ENCODE peak calls at places on chromosomes 12 and 14, in seven cellular contexts. L is neural crest cell, K is astrocyte, T is left ventricle myocardium inferior, N is sigmoid colon, H is choroid plexus epithelial cell, B is osteoblast. C is an unnamed sample.

GRCh38 chr14:103349982-103350381 is 15.9 kb downstream of the EIF5 start:
- DNase-seq in H (no peak), L (no peak), N (peak), B (no peak), K (no peak), T (no peak), C (no peak)

GRCh38 chr14:26730929-26731618 is 133.2 kb upstream of the NOVA1 start:
- DNase-seq in H (peak), K (no peak), L (peak), N (no peak), B (peak), T (no peak), C (peak)

GRCh38 chr14:96627811-96628775 is 125.9 kb downstream of the PAPOLA start:
- DNase-seq in N (no peak), T (no peak), B (no peak), K (no peak), L (no peak), H (no peak), C (no peak)

GRCh38 chr12:47032644-47033043 is 46.8 kb upstream of the PCED1B start:
- DNase-seq in T (no peak), K (peak), B (peak), L (no peak), N (no peak), H (peak), C (peak)

GRCh38 chr14:104132981-104133380 is 5.4 kb upstream of the KIF26A start:
- DNase-seq in T (peak), N (peak), B (peak), H (no peak), L (no peak), K (no peak), C (no peak)

GRCh38 chr14:23568600-23569310 is 1.2 kb upstream of the AP1G2 start:
- DNase-seq in N (peak), H (peak), T (no peak), K (no peak), B (peak), L (no peak), C (peak)

GRCh38 chr12:103016381-103016780 is 58.9 kb downstream of the ASCL1 start:
- DNase-seq in B (no peak), L (no peak), N (no peak), T (no peak), K (no peak), H (no peak), C (no peak)

GRCh38 chr14:81529391-81529790 is 4.3 kb downstream of the SEL1L start:
- DNase-seq in T (no peak), K (no peak), B (no peak), L (no peak), N (no peak), H (peak), C (no peak)

GRCh38 chr14:93903342-93904184 is 23.6 kb upstream of the FAM181A start:
- DNase-seq in L (peak), B (peak), N (no peak), H (peak), K (no peak), T (no peak), C (peak)
- TF ChIP-seq CTCF in L (peak), B (peak), N (no peak), H (peak), K (no peak), T (peak), C (peak)

GRCh38 chr14:37591941-37592287 is 3.1 kb downstream of the FOXA1 start:
- DNase-seq in H (no peak), T (no peak), N (no peak), B (peak), L (no peak), K (no peak), C (no peak)

GRCh38 chr14:37590810-37591139 is 4.3 kb downstream of the FOXA1 start:
- DNase-seq in B (peak), H (no peak), N (no peak), T (no peak), K (no peak), L (no peak), C (no peak)

GRCh38 chr14:37590096-37590809 is 4.8 kb downstream of the FOXA1 start:
- DNase-seq in K (no peak), T (no peak), N (no peak), B (peak), H (no peak), L (no peak), C (no peak)

GRCh38 chr14:37592288-37593274 is 2.5 kb downstream of the FOXA1 start:
- DNase-seq in N (no peak), K (no peak), B (peak), L (no peak), H (no peak), T (no peak), C (no peak)

DNA sequence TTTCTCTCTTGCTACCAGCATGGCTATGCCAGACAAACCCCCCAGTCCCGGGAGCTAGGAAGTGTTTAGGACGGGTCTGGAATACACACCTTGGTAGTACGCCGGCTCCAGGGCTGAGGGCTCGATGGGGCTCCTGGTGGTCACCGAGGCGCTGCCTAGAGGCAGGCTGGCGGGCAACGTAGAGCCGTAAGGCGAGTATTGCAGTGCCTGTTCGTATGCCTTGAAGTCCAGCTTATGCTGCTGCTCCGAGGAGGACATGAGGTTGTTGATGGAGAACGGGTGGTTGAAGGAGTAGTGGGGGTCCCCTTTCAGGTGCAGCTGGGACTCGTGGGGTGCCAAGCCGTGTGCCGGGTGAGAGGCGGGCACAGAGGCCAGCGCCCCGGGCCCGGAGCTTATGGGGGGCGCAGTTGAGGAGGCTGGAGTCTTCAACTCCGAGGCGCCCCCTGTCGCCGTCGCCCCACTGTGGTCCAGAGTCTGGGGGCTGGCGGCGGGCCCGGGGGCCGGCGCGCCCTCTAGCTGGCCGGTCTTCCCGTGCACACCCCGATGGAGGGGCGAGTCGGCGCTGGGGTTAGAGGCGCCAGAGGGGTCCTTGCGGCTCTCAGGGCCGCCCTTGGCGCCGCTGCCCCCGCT is 3.6 kb downstream of the FOXA1 start:
- DNase-seq in K (no peak), T (no peak), H (no peak), B (peak), N (no peak), L (no peak), C (no peak)
- TF ChIP-seq CTCF in K (no peak), T (no peak), H (no peak), B (no peak), N (no peak), L (peak), C (no peak)

GRCh38 chr14:95619785-95620417 is 66.3 kb upstream of the TCL1B start:
- DNase-seq in L (no peak), N (no peak), H (no peak), T (no peak), B (no peak), K (no peak), C (no peak)

GRCh38 chr14:95609398-95609990 is 74.6 kb downstream of the GLRX5 start:
- DNase-seq in B (peak), H (peak), L (peak), T (no peak), N (no peak), K (no peak), C (peak)

GRCh38 chr14:95611293-95611880 is 74.8 kb upstream of the TCL1B start:
- DNase-seq in B (no peak), K (no peak), N (no peak), L (no peak), T (no peak), H (no peak), C (no peak)

DNA sequence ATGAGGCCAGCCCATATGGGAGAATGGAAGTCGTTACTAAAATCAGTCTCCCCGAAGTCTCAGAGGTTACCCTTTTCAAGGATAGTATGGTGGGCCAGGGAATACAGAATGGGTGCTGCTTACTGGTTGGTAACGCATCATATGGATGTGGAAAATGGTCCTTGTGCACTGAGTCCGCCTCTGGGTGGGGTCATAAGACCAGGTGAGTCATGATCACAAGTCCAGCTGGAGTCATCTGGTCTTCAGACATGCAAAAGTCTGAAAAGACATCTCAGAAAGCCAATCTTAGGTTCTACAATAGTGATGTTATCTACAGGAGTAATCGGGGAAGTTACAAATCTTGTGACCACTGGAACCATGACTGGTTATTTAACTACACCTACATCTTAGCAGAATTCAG is 71.9 kb upstream of the TCL1B start:
- DNase-seq in L (no peak), T (no peak), K (no peak), B (no peak), N (no peak), H (no peak), C (no peak)
- TF ChIP-seq CTCF in L (no peak), T (no peak), K (no peak), B (no peak), N (no peak), H (no peak), C (no peak)

DNA sequence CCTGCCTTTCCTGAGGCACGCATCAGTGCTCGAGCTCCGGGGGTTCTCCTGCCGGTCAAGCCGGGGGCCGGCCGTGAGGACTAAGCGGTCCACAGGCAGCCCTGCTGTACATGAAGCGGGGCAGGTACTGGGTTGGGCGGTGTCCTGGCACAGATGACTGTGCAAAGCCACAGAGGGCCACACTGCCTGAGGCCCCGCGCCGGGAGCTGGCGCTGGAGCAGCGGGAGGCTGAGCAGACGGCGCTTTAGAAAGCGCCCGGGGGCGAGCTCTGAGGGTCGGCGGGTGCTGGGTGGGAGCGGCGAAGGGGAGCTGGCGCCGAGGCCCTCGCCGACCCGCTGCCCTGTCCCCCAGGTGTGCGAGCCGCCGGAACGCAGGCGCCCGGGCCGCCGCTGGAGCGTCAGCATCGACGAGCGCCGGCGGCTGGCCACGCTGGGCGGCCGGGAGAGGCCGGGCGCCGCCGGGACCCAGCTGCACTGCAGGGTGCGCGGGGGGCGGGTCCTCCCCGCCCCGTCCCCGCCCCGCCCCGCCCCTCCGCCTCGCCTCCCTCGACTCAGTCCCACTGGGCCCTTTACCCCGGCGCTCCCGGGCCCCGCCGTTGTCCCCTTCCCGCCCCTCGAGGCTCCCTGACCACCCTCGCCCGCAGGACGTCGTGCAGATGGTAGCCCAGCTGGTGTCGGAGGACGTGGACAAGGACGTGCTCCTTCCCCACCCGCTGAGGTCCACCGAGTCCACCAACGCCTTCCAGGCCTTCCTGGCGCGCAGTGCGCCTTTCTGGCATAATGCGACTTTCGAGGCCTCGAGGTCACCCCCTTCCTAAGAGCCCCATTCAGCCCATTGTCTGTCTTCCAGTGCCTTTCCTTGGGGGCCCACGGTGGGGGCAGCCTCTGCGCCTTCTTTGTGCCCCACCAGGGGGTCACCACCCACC is 8.3 kb upstream of the MTA1 start:
- DNase-seq in H (peak), T (peak), B (peak), N (peak), K (peak), L (no peak), C (peak)
- TF ChIP-seq CTCF in H (no peak), T (no peak), B (no peak), N (no peak), K (no peak), L (no peak), C (no peak)

C was measured in MCF 10A.